ENCODE peak calls at places on chromosomes 11 and 22, in nine cellular contexts. M, J, E, Z, D, A, S, X and I are unnamed samples.

GRCh38 chr11:11841121-11841604 is 609 bp upstream of the USP47 start:
- DNase-seq in S (peak), M (no peak), J (no peak), E (no peak), A (peak), D (peak), Z (no peak), X (peak), I (no peak)

GRCh38 chr11:44268807-44269080 is 41.2 kb downstream of the ALX4 start:
- DNase-seq in X (no peak), A (peak), D (no peak), S (no peak), E (no peak), Z (no peak), M (no peak), J (no peak), I (no peak)

GRCh38 chr22:39498802-39499201 is 3.3 kb upstream of the MIEF1 start:
- DNase-seq in S (no peak), A (no peak), D (peak), J (no peak), M (no peak), X (no peak), Z (no peak), E (no peak), I (no peak)

GRCh38 chr11:84865791-84866535 is 761.2 kb downstream of the DLG2 start:
- DNase-seq in Z (no peak), A (no peak), X (no peak), D (peak), E (no peak), S (peak), M (no peak), J (no peak), I (peak)

GRCh38 chr11:125091247-125091876 is 20.1 kb downstream of the TMEM218 start:
- DNase-seq in E (peak), J (peak), D (peak), X (peak), Z (peak), S (peak), M (no peak), A (peak), I (peak)

GRCh38 chr22:47420211-47420610 is 657.8 kb downstream of the TBC1D22A start:
- DNase-seq in S (no peak), Z (no peak), A (no peak), J (no peak), M (no peak), D (no peak), X (no peak), E (no peak), I (no peak)

GRCh38 chr11:45654242-45654641 is 11.2 kb downstream of the CHST1 start:
- DNase-seq in S (no peak), Z (no peak), J (no peak), D (peak), A (peak), E (no peak), X (no peak), M (no peak), I (no peak)

GRCh38 chr22:20956258-20957117 is 10.6 kb upstream of the AIFM3 start:
- DNase-seq in A (peak), M (no peak), D (no peak), J (peak), X (peak), Z (peak), S (no peak), E (no peak), I (peak)

GRCh38 chr11:80436547-80436946 is 995.7 kb upstream of the TENM4 start:
- DNase-seq in Z (no peak), S (no peak), J (no peak), A (no peak), D (no peak), M (no peak), X (no peak), E (no peak), I (no peak)

GRCh38 chr11:13440100-13440855 is 22.7 kb downstream of the BTBD10 start:
- DNase-seq in Z (peak), S (peak), J (no peak), A (no peak), E (peak), X (peak), D (peak), M (no peak), I (peak)

GRCh38 chr11:36073411-36074203 is 129.7 kb downstream of the LDLRAD3 start:
- DNase-seq in J (no peak), Z (peak), D (peak), M (no peak), X (peak), A (no peak), E (peak), S (peak), I (peak)

GRCh38 chr11:68632802-68633201 is 51.5 kb upstream of the GAL start:
- DNase-seq in M (no peak), E (no peak), X (peak), J (peak), A (no peak), D (no peak), S (peak), Z (peak), I (peak)

GRCh38 chr11:5046754-5047330 is 516 bp downstream of the OR52J3 start:
- DNase-seq in M (no peak), D (no peak), J (no peak), Z (no peak), X (no peak), S (no peak), A (no peak), E (no peak), I (no peak)

GRCh38 chr11:109378049-109378448 is 43.9 kb upstream of the C11orf87 start:
- DNase-seq in X (no peak), Z (no peak), M (no peak), A (no peak), D (no peak), E (no peak), J (no peak), S (no peak), I (no peak)

GRCh38 chr11:122593473-122594420 is 61.8 kb upstream of the UBASH3B start:
- DNase-seq in J (no peak), E (no peak), X (no peak), A (no peak), M (no peak), S (no peak), D (no peak), Z (no peak), I (no peak)

GRCh38 chr11:1796297-1797011 is 32.7 kb upstream of the CTSD start:
- DNase-seq in D (peak), E (no peak), X (no peak), M (no peak), S (peak), Z (peak), J (no peak), A (no peak), I (no peak)

GRCh38 chr11:8035225-8035846 is 45.7 kb upstream of the TUB start:
- DNase-seq in M (no peak), D (no peak), J (no peak), S (no peak), E (no peak), Z (no peak), X (no peak), A (no peak), I (peak)

GRCh38 chr11:77813256-77813655 is 7.3 kb downstream of the RSF1 start:
- DNase-seq in M (no peak), J (no peak), S (no peak), Z (no peak), D (no peak), A (no peak), E (no peak), X (peak), I (no peak)

GRCh38 chr22:40560551-40560950 is 76.0 kb downstream of the MRTFA start:
- DNase-seq in S (no peak), Z (no peak), A (no peak), X (peak), E (peak), M (no peak), D (no peak), J (no peak), I (peak)

GRCh38 chr11:72579816-72580647 is 94.2 kb downstream of the PDE2A start:
- DNase-seq in J (no peak), D (peak), X (no peak), M (no peak), S (no peak), A (peak), Z (no peak), E (no peak), I (no peak)

GRCh38 chr22:41576877-41577276 is 12.8 kb downstream of the PMM1 start:
- DNase-seq in J (peak), A (no peak), X (peak), E (no peak), Z (no peak), M (no peak), D (peak), S (peak), I (peak)

GRCh38 chr11:10409207-10409661 is 45.8 kb upstream of the AMPD3 start:
- DNase-seq in M (no peak), E (no peak), S (no peak), Z (no peak), X (no peak), J (no peak), A (no peak), D (no peak), I (no peak)

GRCh38 chr11:14317659-14318325 is 41.2 kb downstream of the RRAS2 start:
- DNase-seq in J (no peak), M (no peak), D (no peak), E (no peak), A (no peak), X (no peak), Z (peak), S (no peak), I (no peak)

GRCh38 chr11:130470832-130471706 is 22.6 kb downstream of the ADAMTS15 start:
- DNase-seq in Z (no peak), A (no peak), M (no peak), X (no peak), S (no peak), J (no peak), E (no peak), D (no peak), I (no peak)

GRCh38 chr11:67633758-67634365 is 4.1 kb upstream of the NUDT8 start:
- DNase-seq in Z (no peak), J (no peak), D (peak), S (no peak), X (no peak), E (no peak), M (no peak), A (peak), I (no peak)